ENCODE peak calls at places on chromosomes 3 and 15, in eight cellular contexts. R is NCI-H1092 treated with DMSO at 0.1 percent for 48 hours; N is LoVo; Q is mucosa of gallbladder; T is tibial artery; Y is iris pigment epithelial cell; Z is A549; L is stimulated activated CD4-positive, alpha-beta T cell treated with anti-CD3 and anti-CD28 coated beads, Interleukin-4, amount 100 ng/mL, for 24 hours. V is an unnamed sample.

GRCh38 chr15:68871507-68871906 is 50.8 kb upstream of the ANP32A start:
- DNase-seq in Q (no peak), Y (no peak), L (no peak), Z (no peak), R (no peak), T (no peak), N (no peak), V (no peak)

GRCh38 chr3:76267991-76268390 is 482.6 kb upstream of the ZNF717 start:
- DNase-seq in R (no peak), Z (no peak), N (no peak), Q (no peak), Y (no peak), T (no peak), L (no peak), V (no peak)

GRCh38 chr3:25904248-25904647 is 114.4 kb downstream of the OXSM start:
- DNase-seq in R (no peak), N (no peak), T (no peak), Z (no peak), Q (no peak), Y (no peak), L (no peak), V (no peak)

GRCh38 chr3:99751649-99752048 is 66.0 kb upstream of the CMSS1 start:
- DNase-seq in Y (peak; percentile 84), R (no peak), N (no peak), Z (no peak), T (no peak), L (no peak), Q (no peak), V (peak; percentile 51)

GRCh38 chr15:65355173-65355982 is 22.4 kb downstream of the IGDCC3 start:
- DNase-seq in T (no peak), Q (no peak), Z (no peak), R (no peak), N (no peak), Y (no peak), L (no peak), V (no peak)

GRCh38 chr3:5195605-5196004 is 8.1 kb downstream of the EDEM1 start:
- DNase-seq in Q (no peak), Z (no peak), R (no peak), L (peak; percentile 30), Y (no peak), N (no peak), T (peak; percentile 51), V (peak; percentile 19)

GRCh38 chr15:83764201-83764839 is 110.4 kb downstream of the ADAMTSL3 start:
- DNase-seq in R (no peak), T (no peak), Y (no peak), Q (no peak), Z (no peak), L (no peak), N (no peak), V (no peak)

GRCh38 chr3:64342940-64343691 is 117.8 kb upstream of the PRICKLE2 start:
- DNase-seq in R (no peak), Z (peak; percentile 42), Y (peak; percentile 96), L (no peak), N (no peak), Q (no peak), T (no peak), V (peak; percentile 97)

GRCh38 chr15:64634020-64634419 is 141.4 kb downstream of the RBPMS2 start:
- DNase-seq in N (no peak), Q (no peak), L (peak; percentile 29), T (no peak), Y (no peak), R (no peak), Z (no peak), V (no peak)

GRCh38 chr3:128293930-128294329 is 140.6 kb downstream of the EEFSEC start:
- DNase-seq in R (no peak), N (no peak), T (no peak), Z (no peak), L (no peak), Y (no peak), Q (no peak), V (no peak)

GRCh38 chr3:111954228-111954990 is 24.4 kb upstream of the ABHD10 start:
- DNase-seq in Y (no peak), L (no peak), R (no peak), T (no peak), Z (no peak), N (no peak), Q (no peak), V (no peak)

GRCh38 chr15:45827275-45827674 is 192.4 kb downstream of the SQOR start:
- DNase-seq in N (no peak), R (no peak), Y (no peak), Z (no peak), Q (no peak), T (no peak), L (no peak), V (no peak)

GRCh38 chr3:187130346-187131066 is 8.8 kb downstream of the RPL39L start:
- DNase-seq in Q (no peak), Z (no peak), L (peak; percentile 57), N (peak; percentile 34), T (no peak), Y (peak; percentile 81), R (no peak), V (peak; percentile 80)

GRCh38 chr3:61565569-61565968 is 4.2 kb downstream of the PTPRG start:
- DNase-seq in Q (no peak), T (no peak), Z (no peak), N (no peak), L (no peak), R (no peak), Y (peak; percentile 42), V (no peak)

GRCh38 chr3:147652682-147653081 is 243.5 kb downstream of the ZIC1 start:
- DNase-seq in Y (no peak), R (no peak), Q (no peak), N (no peak), L (no peak), T (no peak), Z (no peak), V (no peak)

GRCh38 chr15:58551084-58551763 is 119.4 kb downstream of the LIPC start:
- DNase-seq in Z (no peak), N (no peak), Q (no peak), Y (no peak), R (no peak), L (no peak), T (peak; percentile 33), V (no peak)

GRCh38 chr3:159911011-159911663 is 77.5 kb upstream of the IL12A start:
- DNase-seq in Z (no peak), Y (no peak), L (no peak), Q (no peak), N (peak; percentile 12), T (no peak), R (no peak), V (peak; percentile 53)

GRCh38 chr3:167829057-167829456 is 93.5 kb downstream of the SERPINI1 start:
- DNase-seq in N (no peak), Y (no peak), Q (no peak), L (no peak), R (no peak), T (no peak), Z (no peak), V (no peak)

GRCh38 chr3:105516972-105517371 is 150.3 kb downstream of the ALCAM start:
- DNase-seq in N (no peak), L (no peak), R (no peak), Q (no peak), T (no peak), Z (peak; percentile 29), Y (no peak), V (no peak)

GRCh38 chr15:92981333-92981732 is 81.2 kb downstream of the CHD2 start:
- DNase-seq in Q (no peak), L (no peak), T (no peak), Z (no peak), Y (peak; percentile 67), R (no peak), N (no peak), V (no peak)

GRCh38 chr15:70201376-70201775 is 103.7 kb upstream of the TLE3 start:
- DNase-seq in R (no peak), Y (no peak), T (no peak), N (no peak), L (no peak), Q (no peak), Z (no peak), V (no peak)

GRCh38 chr3:36372534-36372935 is 7.8 kb upstream of the STAC start:
- DNase-seq in Y (peak; percentile 47), R (no peak), L (no peak), T (no peak), N (no peak), Q (no peak), Z (no peak), V (no peak)

GRCh38 chr15:92878593-92879053 is 21.5 kb upstream of the CHD2 start:
- DNase-seq in N (no peak), Y (no peak), Z (no peak), R (peak; percentile 14), Q (no peak), L (no peak), T (no peak), V (no peak)

GRCh38 chr3:193903976-193904375 is 232.0 kb upstream of the HES1 start:
- DNase-seq in R (no peak), Y (no peak), L (no peak), T (no peak), N (no peak), Q (no peak), Z (no peak), V (no peak)

GRCh38 chr3:105823149-105823866 is 45.5 kb downstream of the CBLB start:
- DNase-seq in Z (peak; percentile 65), T (no peak), Q (no peak), L (peak; percentile 47), Y (peak; percentile 99), R (no peak), N (peak; percentile 44), V (peak; percentile 95)

GRCh38 chr3:194587438-194587931 is 45.7 kb downstream of the TMEM44 start:
- DNase-seq in Q (no peak), T (peak; percentile 56), Y (peak; percentile 62), N (no peak), R (no peak), Z (no peak), L (no peak), V (no peak)

GRCh38 chr3:98966434-98966833 is 64.9 kb upstream of the DCBLD2 start:
- DNase-seq in L (no peak), Z (no peak), N (no peak), R (no peak), Y (no peak), T (no peak), Q (no peak), V (no peak)

GRCh38 chr3:172538368-172539264 is 15.4 kb upstream of the TNFSF10 start:
- DNase-seq in N (no peak), L (no peak), T (no peak), R (no peak), Y (no peak), Q (no peak), Z (no peak), V (no peak)

GRCh38 chr15:63948436-63948835 is 97.8 kb downstream of the DAPK2 start:
- DNase-seq in L (no peak), Z (no peak), Y (no peak), R (no peak), Q (no peak), T (no peak), N (no peak), V (no peak)

GRCh38 chr3:184679056-184679502 is 32.8 kb downstream of the MAGEF1 start:
- DNase-seq in L (no peak), Y (no peak), R (peak; percentile 87), Z (no peak), T (no peak), Q (no peak), N (no peak), V (no peak)

GRCh38 chr3:53084310-53085001 is 38.6 kb upstream of the SFMBT1 start:
- DNase-seq in L (no peak), T (no peak), Y (no peak), N (no peak), R (no peak), Z (no peak), Q (no peak), V (no peak)

GRCh38 chr15:41866263-41866703 is 27.6 kb downstream of the SPTBN5 start:
- DNase-seq in N (no peak), R (no peak), L (no peak), Q (no peak), T (no peak), Z (no peak), Y (no peak), V (no peak)

GRCh38 chr15:88986949-88987589 is 73.9 kb upstream of the MFGE8 start:
- DNase-seq in R (no peak), Y (no peak), Z (peak; percentile 42), Q (no peak), N (no peak), T (no peak), L (no peak), V (no peak)

GRCh38 chr15:36658321-36658720 is 78.9 kb downstream of the CDIN1 start:
- DNase-seq in T (no peak), N (peak; percentile 50), Q (no peak), Y (no peak), Z (no peak), L (no peak), R (no peak), V (peak; percentile 74)

V was measured in fibroblast of villous mesenchyme.